ENCODE peak calls at places on chromosome 12, in nine cellular contexts. S is CD4-positive, alpha-beta memory T cell; K is thoracic aorta; B is adipocyte; P is uterus; E is transverse colon; F is heart right ventricle; T is OCI-LY7; Y is A549. G is an unnamed sample. For H3K4me1, the result is how much of the 10 kb centered on the place peaks cover.

GRCh38 chr12:102023343-102023930 is 38.4 kb downstream of the WASHC3 start:
- DNase-seq in T (no peak), Y (no peak), E (no peak), B (peak), F (no peak), S (no peak), K (no peak), P (no peak), G (no peak)

GRCh38 chr12:6262635-6263034 is 47.8 kb upstream of the PLEKHG6 start:
- DNase-seq in Y (no peak), B (no peak), E (no peak), K (no peak), F (no peak), P (no peak), S (no peak), T (peak), G (no peak)

GRCh38 chr12:54257332-54257731 is 22.6 kb downstream of the CBX5 start:
- DNase-seq in F (no peak), E (no peak), Y (no peak), B (no peak), S (no peak), K (no peak), P (no peak), T (no peak), G (no peak)

GRCh38 chr12:23141335-23141734 is 516.4 kb downstream of the ETNK1 start:
- DNase-seq in Y (no peak), K (no peak), B (no peak), T (no peak), F (no peak), P (no peak), E (no peak), S (no peak), G (no peak)

GRCh38 chr12:56987551-56988053 is 18.7 kb downstream of the ZBTB39 start:
- DNase-seq in E (peak), S (peak), Y (peak), T (peak), K (no peak), B (peak), F (peak), P (peak), G (peak)

GRCh38 chr12:53505555-53506449 is 1.5 kb downstream of the NPFF start:
- DNase-seq in Y (no peak), B (no peak), F (no peak), E (no peak), T (no peak), P (no peak), K (no peak), S (no peak), G (no peak)

GRCh38 chr12:120361506-120362208 is 7.3 kb downstream of the MSI1 start:
- DNase-seq in K (no peak), P (peak), E (peak), S (no peak), F (peak), Y (no peak), T (no peak), B (peak), G (peak)

GRCh38 chr12:571795-572531 is 91.3 kb downstream of the NINJ2 start:
- DNase-seq in F (peak), E (no peak), T (no peak), Y (peak), P (no peak), S (no peak), K (no peak), B (no peak), G (no peak)

GRCh38 chr12:93139028-93139665 is 210.1 kb upstream of the EEA1 start:
- DNase-seq in S (no peak), E (no peak), Y (no peak), F (no peak), B (no peak), P (no peak), T (no peak), K (no peak), G (no peak)

GRCh38 chr12:94326727-94327126 is 132.9 kb downstream of the CEP83 start:
- DNase-seq in B (peak), F (no peak), K (no peak), E (no peak), S (no peak), Y (no peak), P (no peak), T (no peak), G (no peak)

GRCh38 chr12:93060666-93061413 is 131.7 kb upstream of the EEA1 start:
- DNase-seq in Y (no peak), T (no peak), P (peak), B (peak), F (peak), E (no peak), S (no peak), K (no peak), G (no peak)

DNA sequence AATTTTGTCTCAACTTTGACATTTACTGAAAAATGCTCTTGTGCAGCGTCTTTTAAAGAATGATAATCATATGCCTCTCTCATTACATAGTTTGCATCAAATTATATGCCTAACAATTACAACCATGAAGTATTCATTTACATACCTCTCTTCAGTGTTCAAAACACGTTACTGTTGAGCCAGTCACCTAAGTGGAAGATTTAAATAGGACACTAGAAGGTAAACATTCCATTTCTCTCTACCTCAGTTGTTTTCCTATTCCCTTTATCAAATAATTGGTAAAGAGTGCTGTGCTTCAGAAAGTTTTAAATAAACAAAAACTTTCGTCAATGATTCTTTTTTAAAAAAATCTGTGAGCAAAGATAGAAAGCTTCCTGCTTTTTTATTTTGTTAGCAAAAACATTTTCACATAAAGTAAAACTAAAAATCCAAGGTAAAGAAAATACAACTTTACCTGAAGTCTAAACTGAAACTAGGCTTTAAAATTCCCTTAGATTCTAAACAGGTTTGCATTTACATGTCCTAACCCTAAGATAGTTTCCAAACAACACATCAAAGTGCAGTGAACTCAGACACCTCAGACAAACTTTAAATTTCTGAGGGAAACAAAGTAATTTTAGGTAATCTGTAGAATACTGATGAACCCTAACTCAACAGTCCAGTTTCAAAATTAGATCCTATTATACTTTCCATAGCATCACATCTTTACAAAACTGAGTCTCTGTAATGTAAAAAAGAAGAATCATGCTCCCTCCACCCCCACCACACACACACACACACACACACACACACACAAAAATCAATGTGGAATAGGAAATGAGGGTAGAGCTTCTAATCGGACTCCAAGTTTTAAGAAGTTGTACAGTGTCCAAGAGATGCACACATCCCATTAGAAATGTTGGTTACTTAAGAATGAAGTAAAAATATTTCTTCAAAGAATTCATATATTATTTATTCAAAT is 46.2 kb downstream of the PAWR start:
- DNase-seq in T (no peak), E (no peak), K (no peak), B (no peak), F (no peak), P (no peak), Y (no peak), S (no peak), G (no peak)
- H3K4me1 ChIP-seq in T (under half), E (under half), K (under half), B (under half), F (under half), P (under half), Y (under half), S (under half), G (under half)

GRCh38 chr12:31033146-31033545 is 40.5 kb upstream of the DDX11 start:
- DNase-seq in P (no peak), Y (no peak), K (no peak), F (no peak), E (no peak), B (no peak), S (no peak), T (no peak), G (no peak)
- H3K4me1 ChIP-seq in P (under half), Y (under half), K (under half), F (under half), E (under half), B (under half), S (under half), T (half or more), G (under half)

GRCh38 chr12:76555797-76556196 is 3.8 kb downstream of the OSBPL8 start:
- DNase-seq in Y (no peak), P (no peak), B (no peak), S (no peak), K (no peak), E (no peak), T (no peak), F (no peak), G (no peak)
- H3K4me1 ChIP-seq in Y (under half), P (under half), B (under half), S (half or more), K (under half), E (under half), T (half or more), F (half or more), G (under half)

DNA sequence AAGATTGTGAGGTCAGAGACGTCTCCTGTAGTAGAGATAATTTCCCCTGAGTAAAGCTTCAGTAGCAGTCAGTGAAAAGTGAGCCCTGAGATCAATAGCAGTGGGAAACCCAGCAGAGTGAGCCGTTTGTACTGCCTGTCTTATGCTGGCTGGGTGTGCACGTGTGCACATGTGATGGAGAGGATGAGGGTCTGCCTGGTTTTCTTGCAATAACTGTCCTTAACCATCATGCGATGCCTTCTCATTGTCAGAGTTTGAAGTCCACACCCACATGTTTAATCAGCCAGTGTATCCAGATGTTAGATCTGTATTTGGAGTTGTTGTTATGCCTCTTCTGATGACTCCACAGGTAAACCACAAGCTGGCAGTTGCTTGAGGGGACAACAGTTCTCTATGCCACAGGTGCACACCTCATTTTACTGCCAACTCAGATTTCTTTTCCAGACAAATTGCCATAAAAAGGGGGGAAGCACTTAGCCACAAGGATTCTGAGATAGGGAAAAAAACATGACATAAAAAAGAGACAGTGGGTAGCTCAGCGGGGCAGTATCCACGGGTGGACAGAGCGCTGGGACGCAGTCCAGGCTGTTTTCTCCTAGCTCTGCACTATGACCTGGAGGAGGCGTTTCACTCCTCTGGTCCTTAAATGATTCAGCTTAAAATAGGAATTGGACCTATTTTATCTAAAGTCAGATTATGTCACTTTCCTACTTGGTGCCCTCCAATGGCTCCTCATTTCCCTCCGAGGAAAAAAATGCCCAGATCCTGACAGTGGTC is 192.3 kb downstream of the ANO6 start:
- DNase-seq in B (no peak), K (no peak), E (no peak), P (no peak), F (no peak), T (peak), S (no peak), Y (no peak), G (no peak)
- H3K4me1 ChIP-seq in B (under half), K (under half), E (under half), P (under half), F (under half), T (under half), S (under half), Y (under half), G (under half)